ENCODE peak calls at places on chromosomes 16 and 17, in ten cellular contexts. One of them, this sample, is unnamed.

GRCh38 chr16:85006639-85007038 is 4.7 kb downstream of the ZDHHC7 start:
- DNase-seq in skeletal muscle cell: no peak
- DNase-seq in NCI-H1092 treated with DMSO at 0.1 percent for 48 hours: no peak
- DNase-seq in memory B cell: no peak
- DNase-seq in CD14-positive monocyte: no peak
- DNase-seq in stimulated activated CD4-positive, alpha-beta T cell treated with anti-CD3 and anti-CD28 coated beads, Interleukin-2, amount 100 ng/mL, for 24 hours: no peak
- DNase-seq in left cardiac atrium: no peak
- DNase-seq in Daoy: no peak
- DNase-seq in GM20000: no peak
- DNase-seq in right lobe of liver: no peak
- DNase-seq in this sample: peak

GRCh38 chr17:73232587-73233373 is 28.9 kb downstream of the CPSF4L start:
- DNase-seq in left cardiac atrium: no peak
- DNase-seq in right lobe of liver: peak
- DNase-seq in CD14-positive monocyte: no peak
- DNase-seq in GM20000: peak
- DNase-seq in Daoy: peak
- DNase-seq in NCI-H1092 treated with DMSO at 0.1 percent for 48 hours: peak
- DNase-seq in skeletal muscle cell: no peak
- DNase-seq in stimulated activated CD4-positive, alpha-beta T cell treated with anti-CD3 and anti-CD28 coated beads, Interleukin-2, amount 100 ng/mL, for 24 hours: peak
- DNase-seq in memory B cell: no peak
- DNase-seq in this sample: peak

GRCh38 chr17:50883850-50884291 is 17.7 kb upstream of the TOB1 start:
- DNase-seq in memory B cell: peak
- DNase-seq in CD14-positive monocyte: peak
- DNase-seq in stimulated activated CD4-positive, alpha-beta T cell treated with anti-CD3 and anti-CD28 coated beads, Interleukin-2, amount 100 ng/mL, for 24 hours: no peak
- DNase-seq in NCI-H1092 treated with DMSO at 0.1 percent for 48 hours: no peak
- DNase-seq in right lobe of liver: peak
- DNase-seq in GM20000: peak
- DNase-seq in Daoy: no peak
- DNase-seq in left cardiac atrium: no peak
- DNase-seq in skeletal muscle cell: no peak
- DNase-seq in this sample: no peak

GRCh38 chr16:19582050-19582784 is 26.7 kb downstream of the VPS35L start:
- DNase-seq in skeletal muscle cell: no peak
- DNase-seq in NCI-H1092 treated with DMSO at 0.1 percent for 48 hours: no peak
- DNase-seq in GM20000: no peak
- DNase-seq in right lobe of liver: no peak
- DNase-seq in stimulated activated CD4-positive, alpha-beta T cell treated with anti-CD3 and anti-CD28 coated beads, Interleukin-2, amount 100 ng/mL, for 24 hours: no peak
- DNase-seq in CD14-positive monocyte: no peak
- DNase-seq in memory B cell: no peak
- DNase-seq in Daoy: no peak
- DNase-seq in left cardiac atrium: no peak
- DNase-seq in this sample: no peak

GRCh38 chr17:75475144-75475835 is 18.9 kb downstream of the TMEM94 start:
- DNase-seq in left cardiac atrium: no peak
- DNase-seq in GM20000: no peak
- DNase-seq in memory B cell: no peak
- DNase-seq in NCI-H1092 treated with DMSO at 0.1 percent for 48 hours: no peak
- DNase-seq in right lobe of liver: no peak
- DNase-seq in Daoy: no peak
- DNase-seq in skeletal muscle cell: no peak
- DNase-seq in stimulated activated CD4-positive, alpha-beta T cell treated with anti-CD3 and anti-CD28 coated beads, Interleukin-2, amount 100 ng/mL, for 24 hours: no peak
- DNase-seq in CD14-positive monocyte: no peak
- DNase-seq in this sample: no peak

GRCh38 chr16:57503366-57503765 is 17.1 kb upstream of the DOK4 start:
- DNase-seq in left cardiac atrium: no peak
- DNase-seq in CD14-positive monocyte: no peak
- DNase-seq in memory B cell: no peak
- DNase-seq in GM20000: no peak
- DNase-seq in Daoy: no peak
- DNase-seq in stimulated activated CD4-positive, alpha-beta T cell treated with anti-CD3 and anti-CD28 coated beads, Interleukin-2, amount 100 ng/mL, for 24 hours: no peak
- DNase-seq in right lobe of liver: no peak
- DNase-seq in skeletal muscle cell: no peak
- DNase-seq in NCI-H1092 treated with DMSO at 0.1 percent for 48 hours: peak
- DNase-seq in this sample: no peak

GRCh38 chr17:34997355-34997862 is 17.1 kb downstream of the LIG3 start:
- DNase-seq in right lobe of liver: no peak
- DNase-seq in left cardiac atrium: peak
- DNase-seq in NCI-H1092 treated with DMSO at 0.1 percent for 48 hours: peak
- DNase-seq in GM20000: no peak
- DNase-seq in Daoy: no peak
- DNase-seq in stimulated activated CD4-positive, alpha-beta T cell treated with anti-CD3 and anti-CD28 coated beads, Interleukin-2, amount 100 ng/mL, for 24 hours: no peak
- DNase-seq in CD14-positive monocyte: no peak
- DNase-seq in memory B cell: no peak
- DNase-seq in skeletal muscle cell: peak
- DNase-seq in this sample: no peak

GRCh38 chr16:11852092-11852809 is 909 bp upstream of the RSL1D1 start:
- DNase-seq in stimulated activated CD4-positive, alpha-beta T cell treated with anti-CD3 and anti-CD28 coated beads, Interleukin-2, amount 100 ng/mL, for 24 hours: no peak
- DNase-seq in left cardiac atrium: no peak
- DNase-seq in Daoy: no peak
- DNase-seq in GM20000: no peak
- DNase-seq in CD14-positive monocyte: no peak
- DNase-seq in right lobe of liver: no peak
- DNase-seq in memory B cell: peak
- DNase-seq in skeletal muscle cell: no peak
- DNase-seq in NCI-H1092 treated with DMSO at 0.1 percent for 48 hours: peak
- DNase-seq in this sample: no peak

GRCh38 chr17:61431594-61432311 is 20.5 kb upstream of the TBX4 start:
- DNase-seq in skeletal muscle cell: peak
- DNase-seq in right lobe of liver: no peak
- DNase-seq in stimulated activated CD4-positive, alpha-beta T cell treated with anti-CD3 and anti-CD28 coated beads, Interleukin-2, amount 100 ng/mL, for 24 hours: no peak
- DNase-seq in memory B cell: no peak
- DNase-seq in GM20000: no peak
- DNase-seq in Daoy: no peak
- DNase-seq in left cardiac atrium: no peak
- DNase-seq in NCI-H1092 treated with DMSO at 0.1 percent for 48 hours: no peak
- DNase-seq in CD14-positive monocyte: no peak
- DNase-seq in this sample: peak

GRCh38 chr17:79248843-79249242 is 174.2 kb downstream of the ENGASE start:
- DNase-seq in NCI-H1092 treated with DMSO at 0.1 percent for 48 hours: no peak
- DNase-seq in left cardiac atrium: no peak
- DNase-seq in Daoy: no peak
- DNase-seq in right lobe of liver: no peak
- DNase-seq in CD14-positive monocyte: no peak
- DNase-seq in memory B cell: no peak
- DNase-seq in stimulated activated CD4-positive, alpha-beta T cell treated with anti-CD3 and anti-CD28 coated beads, Interleukin-2, amount 100 ng/mL, for 24 hours: no peak
- DNase-seq in GM20000: no peak
- DNase-seq in skeletal muscle cell: no peak
- DNase-seq in this sample: no peak

GRCh38 chr16:79334127-79334526 is 266.4 kb downstream of the MAF start:
- DNase-seq in stimulated activated CD4-positive, alpha-beta T cell treated with anti-CD3 and anti-CD28 coated beads, Interleukin-2, amount 100 ng/mL, for 24 hours: peak
- DNase-seq in NCI-H1092 treated with DMSO at 0.1 percent for 48 hours: no peak
- DNase-seq in memory B cell: no peak
- DNase-seq in Daoy: no peak
- DNase-seq in right lobe of liver: no peak
- DNase-seq in left cardiac atrium: no peak
- DNase-seq in GM20000: no peak
- DNase-seq in skeletal muscle cell: no peak
- DNase-seq in CD14-positive monocyte: no peak
- DNase-seq in this sample: no peak

GRCh38 chr16:3036726-3037315 is at the start of gene BICDL2:
- DNase-seq in NCI-H1092 treated with DMSO at 0.1 percent for 48 hours: no peak
- DNase-seq in right lobe of liver: no peak
- DNase-seq in skeletal muscle cell: no peak
- DNase-seq in GM20000: no peak
- DNase-seq in CD14-positive monocyte: no peak
- DNase-seq in left cardiac atrium: no peak
- DNase-seq in stimulated activated CD4-positive, alpha-beta T cell treated with anti-CD3 and anti-CD28 coated beads, Interleukin-2, amount 100 ng/mL, for 24 hours: no peak
- DNase-seq in Daoy: no peak
- DNase-seq in memory B cell: no peak
- DNase-seq in this sample: no peak

GRCh38 chr17:6823011-6823442 is 8.5 kb downstream of the TEKT1 start:
- DNase-seq in Daoy: peak
- DNase-seq in skeletal muscle cell: peak
- DNase-seq in NCI-H1092 treated with DMSO at 0.1 percent for 48 hours: no peak
- DNase-seq in left cardiac atrium: no peak
- DNase-seq in right lobe of liver: no peak
- DNase-seq in CD14-positive monocyte: no peak
- DNase-seq in stimulated activated CD4-positive, alpha-beta T cell treated with anti-CD3 and anti-CD28 coated beads, Interleukin-2, amount 100 ng/mL, for 24 hours: no peak
- DNase-seq in memory B cell: no peak
- DNase-seq in GM20000: no peak
- DNase-seq in this sample: peak

GRCh38 chr17:76556759-76557367 is 17.0 kb downstream of the PRCD start:
- DNase-seq in NCI-H1092 treated with DMSO at 0.1 percent for 48 hours: no peak
- DNase-seq in GM20000: no peak
- DNase-seq in CD14-positive monocyte: no peak
- DNase-seq in right lobe of liver: no peak
- DNase-seq in skeletal muscle cell: no peak
- DNase-seq in Daoy: peak
- DNase-seq in left cardiac atrium: no peak
- DNase-seq in memory B cell: no peak
- DNase-seq in stimulated activated CD4-positive, alpha-beta T cell treated with anti-CD3 and anti-CD28 coated beads, Interleukin-2, amount 100 ng/mL, for 24 hours: peak
- DNase-seq in this sample: no peak

GRCh38 chr17:41308918-41309359 is at the start of gene KRTAP16-1:
- DNase-seq in skeletal muscle cell: no peak
- DNase-seq in memory B cell: peak
- DNase-seq in right lobe of liver: no peak
- DNase-seq in Daoy: no peak
- DNase-seq in stimulated activated CD4-positive, alpha-beta T cell treated with anti-CD3 and anti-CD28 coated beads, Interleukin-2, amount 100 ng/mL, for 24 hours: no peak
- DNase-seq in NCI-H1092 treated with DMSO at 0.1 percent for 48 hours: no peak
- DNase-seq in GM20000: no peak
- DNase-seq in left cardiac atrium: no peak
- DNase-seq in CD14-positive monocyte: no peak
- DNase-seq in this sample: no peak

GRCh38 chr16:84667600-84668309 is 19.4 kb downstream of the KLHL36 start:
- DNase-seq in GM20000: no peak
- DNase-seq in stimulated activated CD4-positive, alpha-beta T cell treated with anti-CD3 and anti-CD28 coated beads, Interleukin-2, amount 100 ng/mL, for 24 hours: no peak
- DNase-seq in Daoy: no peak
- DNase-seq in right lobe of liver: no peak
- DNase-seq in CD14-positive monocyte: no peak
- DNase-seq in NCI-H1092 treated with DMSO at 0.1 percent for 48 hours: no peak
- DNase-seq in memory B cell: no peak
- DNase-seq in skeletal muscle cell: no peak
- DNase-seq in left cardiac atrium: no peak
- DNase-seq in this sample: no peak

GRCh38 chr16:1991135-1991551 is 1.4 kb downstream of the SYNGR3 start:
- DNase-seq in GM20000: peak
- DNase-seq in stimulated activated CD4-positive, alpha-beta T cell treated with anti-CD3 and anti-CD28 coated beads, Interleukin-2, amount 100 ng/mL, for 24 hours: peak
- DNase-seq in NCI-H1092 treated with DMSO at 0.1 percent for 48 hours: no peak
- DNase-seq in left cardiac atrium: no peak
- DNase-seq in CD14-positive monocyte: no peak
- DNase-seq in memory B cell: peak
- DNase-seq in right lobe of liver: no peak
- DNase-seq in Daoy: no peak
- DNase-seq in skeletal muscle cell: no peak
- DNase-seq in this sample: no peak

GRCh38 chr17:80105762-80106161 is 4.4 kb downstream of the GAA start:
- DNase-seq in right lobe of liver: peak
- DNase-seq in memory B cell: no peak
- DNase-seq in left cardiac atrium: no peak
- DNase-seq in NCI-H1092 treated with DMSO at 0.1 percent for 48 hours: peak
- DNase-seq in CD14-positive monocyte: peak
- DNase-seq in stimulated activated CD4-positive, alpha-beta T cell treated with anti-CD3 and anti-CD28 coated beads, Interleukin-2, amount 100 ng/mL, for 24 hours: no peak
- DNase-seq in GM20000: no peak
- DNase-seq in skeletal muscle cell: no peak
- DNase-seq in Daoy: no peak
- DNase-seq in this sample: no peak

GRCh38 chr17:1829189-1829578 is 518 bp downstream of the SMYD4 start:
- DNase-seq in NCI-H1092 treated with DMSO at 0.1 percent for 48 hours: no peak
- DNase-seq in skeletal muscle cell: no peak
- DNase-seq in CD14-positive monocyte: no peak
- DNase-seq in memory B cell: no peak
- DNase-seq in Daoy: peak
- DNase-seq in stimulated activated CD4-positive, alpha-beta T cell treated with anti-CD3 and anti-CD28 coated beads, Interleukin-2, amount 100 ng/mL, for 24 hours: peak
- DNase-seq in left cardiac atrium: peak
- DNase-seq in right lobe of liver: no peak
- DNase-seq in GM20000: peak
- DNase-seq in this sample: peak

GRCh38 chr17:72719582-72720493 is 372.6 kb downstream of the SLC39A11 start:
- DNase-seq in left cardiac atrium: no peak
- DNase-seq in CD14-positive monocyte: no peak
- DNase-seq in right lobe of liver: no peak
- DNase-seq in NCI-H1092 treated with DMSO at 0.1 percent for 48 hours: no peak
- DNase-seq in GM20000: no peak
- DNase-seq in memory B cell: no peak
- DNase-seq in skeletal muscle cell: no peak
- DNase-seq in stimulated activated CD4-positive, alpha-beta T cell treated with anti-CD3 and anti-CD28 coated beads, Interleukin-2, amount 100 ng/mL, for 24 hours: peak
- DNase-seq in Daoy: peak
- DNase-seq in this sample: peak

GRCh38 chr17:27558341-27558740 is 72.6 kb upstream of the LGALS9 start:
- DNase-seq in left cardiac atrium: no peak
- DNase-seq in skeletal muscle cell: no peak
- DNase-seq in memory B cell: no peak
- DNase-seq in stimulated activated CD4-positive, alpha-beta T cell treated with anti-CD3 and anti-CD28 coated beads, Interleukin-2, amount 100 ng/mL, for 24 hours: no peak
- DNase-seq in NCI-H1092 treated with DMSO at 0.1 percent for 48 hours: no peak
- DNase-seq in GM20000: no peak
- DNase-seq in Daoy: no peak
- DNase-seq in CD14-positive monocyte: no peak
- DNase-seq in right lobe of liver: no peak
- DNase-seq in this sample: no peak

GRCh38 chr16:31083556-31083955 is 5.2 kb downstream of the PRSS53 start:
- DNase-seq in stimulated activated CD4-positive, alpha-beta T cell treated with anti-CD3 and anti-CD28 coated beads, Interleukin-2, amount 100 ng/mL, for 24 hours: no peak
- DNase-seq in Daoy: no peak
- DNase-seq in CD14-positive monocyte: no peak
- DNase-seq in NCI-H1092 treated with DMSO at 0.1 percent for 48 hours: no peak
- DNase-seq in right lobe of liver: no peak
- DNase-seq in GM20000: no peak
- DNase-seq in skeletal muscle cell: no peak
- DNase-seq in memory B cell: no peak
- DNase-seq in left cardiac atrium: no peak
- DNase-seq in this sample: no peak

GRCh38 chr17:28290703-28291102 is 28.3 kb upstream of the TMEM97 start:
- DNase-seq in right lobe of liver: no peak
- DNase-seq in NCI-H1092 treated with DMSO at 0.1 percent for 48 hours: no peak
- DNase-seq in CD14-positive monocyte: no peak
- DNase-seq in stimulated activated CD4-positive, alpha-beta T cell treated with anti-CD3 and anti-CD28 coated beads, Interleukin-2, amount 100 ng/mL, for 24 hours: no peak
- DNase-seq in Daoy: no peak
- DNase-seq in GM20000: no peak
- DNase-seq in left cardiac atrium: no peak
- DNase-seq in memory B cell: no peak
- DNase-seq in skeletal muscle cell: no peak
- DNase-seq in this sample: no peak

GRCh38 chr17:80798595-80799552 is 192.8 kb upstream of the CHMP6 start:
- DNase-seq in stimulated activated CD4-positive, alpha-beta T cell treated with anti-CD3 and anti-CD28 coated beads, Interleukin-2, amount 100 ng/mL, for 24 hours: no peak
- DNase-seq in NCI-H1092 treated with DMSO at 0.1 percent for 48 hours: no peak
- DNase-seq in skeletal muscle cell: no peak
- DNase-seq in left cardiac atrium: no peak
- DNase-seq in memory B cell: no peak
- DNase-seq in GM20000: no peak
- DNase-seq in right lobe of liver: peak
- DNase-seq in Daoy: no peak
- DNase-seq in CD14-positive monocyte: no peak
- DNase-seq in this sample: no peak

GRCh38 chr16:48820379-48820778 is 210.4 kb upstream of the N4BP1 start:
- DNase-seq in stimulated activated CD4-positive, alpha-beta T cell treated with anti-CD3 and anti-CD28 coated beads, Interleukin-2, amount 100 ng/mL, for 24 hours: no peak
- DNase-seq in left cardiac atrium: no peak
- DNase-seq in skeletal muscle cell: no peak
- DNase-seq in memory B cell: no peak
- DNase-seq in NCI-H1092 treated with DMSO at 0.1 percent for 48 hours: no peak
- DNase-seq in right lobe of liver: no peak
- DNase-seq in Daoy: no peak
- DNase-seq in GM20000: no peak
- DNase-seq in CD14-positive monocyte: no peak
- DNase-seq in this sample: no peak

GRCh38 chr16:30558789-30559377 is 709 bp upstream of the ZNF764 start:
- DNase-seq in stimulated activated CD4-positive, alpha-beta T cell treated with anti-CD3 and anti-CD28 coated beads, Interleukin-2, amount 100 ng/mL, for 24 hours: no peak
- DNase-seq in left cardiac atrium: no peak
- DNase-seq in right lobe of liver: no peak
- DNase-seq in NCI-H1092 treated with DMSO at 0.1 percent for 48 hours: no peak
- DNase-seq in skeletal muscle cell: no peak
- DNase-seq in memory B cell: no peak
- DNase-seq in Daoy: no peak
- DNase-seq in CD14-positive monocyte: no peak
- DNase-seq in GM20000: no peak
- DNase-seq in this sample: no peak

GRCh38 chr17:17698371-17698770 is 17.1 kb downstream of the RAI1 start:
- DNase-seq in Daoy: no peak
- DNase-seq in right lobe of liver: no peak
- DNase-seq in GM20000: no peak
- DNase-seq in left cardiac atrium: no peak
- DNase-seq in CD14-positive monocyte: no peak
- DNase-seq in memory B cell: no peak
- DNase-seq in NCI-H1092 treated with DMSO at 0.1 percent for 48 hours: no peak
- DNase-seq in skeletal muscle cell: no peak
- DNase-seq in stimulated activated CD4-positive, alpha-beta T cell treated with anti-CD3 and anti-CD28 coated beads, Interleukin-2, amount 100 ng/mL, for 24 hours: no peak
- DNase-seq in this sample: no peak

GRCh38 chr17:80663783-80664206 is 119.2 kb downstream of the RPTOR start:
- DNase-seq in right lobe of liver: no peak
- DNase-seq in GM20000: no peak
- DNase-seq in NCI-H1092 treated with DMSO at 0.1 percent for 48 hours: no peak
- DNase-seq in Daoy: no peak
- DNase-seq in left cardiac atrium: no peak
- DNase-seq in CD14-positive monocyte: no peak
- DNase-seq in skeletal muscle cell: peak
- DNase-seq in stimulated activated CD4-positive, alpha-beta T cell treated with anti-CD3 and anti-CD28 coated beads, Interleukin-2, amount 100 ng/mL, for 24 hours: peak
- DNase-seq in memory B cell: no peak
- DNase-seq in this sample: no peak

This sample was measured in M059J.